ENCODE peak calls at places on chromosome 7, in ten cellular contexts. One of them, this sample, is unnamed.

GRCh38 chr7:81887098-81887497 is 117.3 kb upstream of the HGF start:
- DNase-seq in PC-9: no peak
- DNase-seq in cardiac muscle cell: peak
- DNase-seq in AG04450: no peak
- DNase-seq in transverse colon: no peak
- DNase-seq in sigmoid colon: no peak
- DNase-seq in mammary epithelial cell: no peak
- DNase-seq in spleen: no peak
- DNase-seq in psoas muscle: no peak
- DNase-seq in hepatocyte: no peak
- DNase-seq in this sample: no peak

GRCh38 chr7:129150199-129150996 is 5.9 kb downstream of the TSPAN33 start:
- DNase-seq in sigmoid colon: no peak
- DNase-seq in psoas muscle: no peak
- DNase-seq in PC-9: no peak
- DNase-seq in hepatocyte: no peak
- DNase-seq in AG04450: no peak
- DNase-seq in mammary epithelial cell: no peak
- DNase-seq in cardiac muscle cell: no peak
- DNase-seq in spleen: no peak
- DNase-seq in transverse colon: no peak
- DNase-seq in this sample: no peak

GRCh38 chr7:140696024-140696678 is 357 bp upstream of the NDUFB2 start:
- DNase-seq in transverse colon: peak
- DNase-seq in sigmoid colon: peak
- DNase-seq in cardiac muscle cell: peak
- DNase-seq in psoas muscle: peak
- DNase-seq in mammary epithelial cell: no peak
- DNase-seq in hepatocyte: peak
- DNase-seq in AG04450: peak
- DNase-seq in PC-9: peak
- DNase-seq in spleen: peak
- DNase-seq in this sample: peak

GRCh38 chr7:22333680-22334141 is 23.2 kb downstream of the RAPGEF5 start:
- DNase-seq in mammary epithelial cell: no peak
- DNase-seq in transverse colon: peak
- DNase-seq in cardiac muscle cell: no peak
- DNase-seq in psoas muscle: no peak
- DNase-seq in sigmoid colon: no peak
- DNase-seq in hepatocyte: no peak
- DNase-seq in PC-9: no peak
- DNase-seq in AG04450: no peak
- DNase-seq in spleen: no peak
- DNase-seq in this sample: no peak

GRCh38 chr7:21092923-21093702 is 306.4 kb upstream of the SP8 start:
- DNase-seq in cardiac muscle cell: no peak
- DNase-seq in AG04450: no peak
- DNase-seq in hepatocyte: no peak
- DNase-seq in psoas muscle: no peak
- DNase-seq in transverse colon: peak
- DNase-seq in PC-9: no peak
- DNase-seq in mammary epithelial cell: no peak
- DNase-seq in spleen: no peak
- DNase-seq in sigmoid colon: no peak
- DNase-seq in this sample: no peak

GRCh38 chr7:112202819-112203218 is 3.4 kb downstream of the DOCK4 start:
- DNase-seq in AG04450: no peak
- DNase-seq in cardiac muscle cell: no peak
- DNase-seq in sigmoid colon: peak
- DNase-seq in hepatocyte: peak
- DNase-seq in PC-9: no peak
- DNase-seq in transverse colon: peak
- DNase-seq in psoas muscle: peak
- DNase-seq in mammary epithelial cell: no peak
- DNase-seq in spleen: no peak
- DNase-seq in this sample: peak

GRCh38 chr7:143248781-143249354 is 14.4 kb upstream of the GSTK1 start:
- DNase-seq in spleen: no peak
- DNase-seq in mammary epithelial cell: peak
- DNase-seq in cardiac muscle cell: no peak
- DNase-seq in PC-9: peak
- DNase-seq in transverse colon: peak
- DNase-seq in sigmoid colon: no peak
- DNase-seq in hepatocyte: peak
- DNase-seq in AG04450: no peak
- DNase-seq in psoas muscle: no peak
- DNase-seq in this sample: no peak

GRCh38 chr7:130423636-130424035 is 17.2 kb downstream of the CEP41 start:
- DNase-seq in hepatocyte: no peak
- DNase-seq in PC-9: no peak
- DNase-seq in transverse colon: no peak
- DNase-seq in sigmoid colon: no peak
- DNase-seq in AG04450: no peak
- DNase-seq in cardiac muscle cell: no peak
- DNase-seq in psoas muscle: no peak
- DNase-seq in spleen: no peak
- DNase-seq in mammary epithelial cell: no peak
- DNase-seq in this sample: no peak

GRCh38 chr7:30650455-30650854 is 31.8 kb downstream of the CRHR2 start:
- DNase-seq in PC-9: no peak
- DNase-seq in mammary epithelial cell: no peak
- DNase-seq in AG04450: no peak
- DNase-seq in spleen: no peak
- DNase-seq in hepatocyte: no peak
- DNase-seq in sigmoid colon: peak
- DNase-seq in psoas muscle: no peak
- DNase-seq in cardiac muscle cell: peak
- DNase-seq in transverse colon: no peak
- DNase-seq in this sample: peak
- TF ChIP-seq CTCF in PC-9: no peak
- TF ChIP-seq CTCF in mammary epithelial cell: no peak
- TF ChIP-seq CTCF in AG04450: no peak
- TF ChIP-seq CTCF in spleen: no peak
- TF ChIP-seq CTCF in hepatocyte: no peak
- TF ChIP-seq CTCF in sigmoid colon: no peak
- TF ChIP-seq CTCF in psoas muscle: no peak
- TF ChIP-seq CTCF in cardiac muscle cell: no peak
- TF ChIP-seq CTCF in transverse colon: no peak
- TF ChIP-seq CTCF in this sample: no peak

GRCh38 chr7:100476903-100477870 is 1.8 kb downstream of the TSC22D4 start:
- DNase-seq in PC-9: no peak
- DNase-seq in sigmoid colon: no peak
- DNase-seq in psoas muscle: no peak
- DNase-seq in mammary epithelial cell: no peak
- DNase-seq in hepatocyte: no peak
- DNase-seq in transverse colon: peak
- DNase-seq in spleen: peak
- DNase-seq in cardiac muscle cell: no peak
- DNase-seq in AG04450: no peak
- DNase-seq in this sample: peak

GRCh38 chr7:100475549-100475948 is 3.5 kb downstream of the TSC22D4 start:
- DNase-seq in transverse colon: no peak
- DNase-seq in psoas muscle: peak
- DNase-seq in AG04450: no peak
- DNase-seq in PC-9: no peak
- DNase-seq in spleen: peak
- DNase-seq in sigmoid colon: no peak
- DNase-seq in cardiac muscle cell: peak
- DNase-seq in mammary epithelial cell: no peak
- DNase-seq in hepatocyte: peak
- DNase-seq in this sample: peak

GRCh38 chr7:100478966-100479660 is at the start of gene TSC22D4:
- DNase-seq in cardiac muscle cell: peak
- DNase-seq in hepatocyte: peak
- DNase-seq in AG04450: peak
- DNase-seq in PC-9: peak
- DNase-seq in psoas muscle: peak
- DNase-seq in sigmoid colon: peak
- DNase-seq in spleen: peak
- DNase-seq in transverse colon: peak
- DNase-seq in mammary epithelial cell: peak
- DNase-seq in this sample: peak

GRCh38 chr7:100476108-100476780 is 2.8 kb downstream of the TSC22D4 start:
- DNase-seq in mammary epithelial cell: no peak
- DNase-seq in spleen: peak
- DNase-seq in PC-9: no peak
- DNase-seq in AG04450: no peak
- DNase-seq in hepatocyte: no peak
- DNase-seq in transverse colon: no peak
- DNase-seq in sigmoid colon: no peak
- DNase-seq in psoas muscle: no peak
- DNase-seq in cardiac muscle cell: peak
- DNase-seq in this sample: no peak

DNA sequence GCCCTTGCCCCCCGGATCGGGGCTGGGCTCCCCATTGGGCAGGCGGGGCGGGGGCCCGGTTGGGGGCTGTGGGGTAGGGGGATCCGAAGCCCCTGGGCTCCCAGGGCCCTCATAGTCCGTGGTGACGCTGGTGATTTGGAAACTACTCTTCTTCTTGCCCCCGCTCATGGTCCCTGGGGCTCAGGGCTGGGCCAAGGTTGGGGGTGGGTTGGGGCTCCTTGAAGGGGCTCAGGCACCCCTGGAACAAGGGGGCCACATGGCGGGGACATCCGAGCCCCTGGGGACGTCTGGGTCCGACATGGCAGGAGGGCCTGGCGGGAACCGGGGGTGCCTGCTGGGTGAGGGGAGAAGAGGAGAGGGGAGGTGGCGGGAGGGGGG is 1.2 kb downstream of the TSC22D4 start:
- DNase-seq in psoas muscle: peak
- DNase-seq in cardiac muscle cell: no peak
- DNase-seq in PC-9: no peak
- DNase-seq in hepatocyte: no peak
- DNase-seq in mammary epithelial cell: no peak
- DNase-seq in sigmoid colon: no peak
- DNase-seq in spleen: no peak
- DNase-seq in AG04450: no peak
- DNase-seq in transverse colon: no peak
- DNase-seq in this sample: peak
- H3K27ac ChIP-seq in psoas muscle: peak
- H3K27ac ChIP-seq in cardiac muscle cell: peak
- H3K27ac ChIP-seq in PC-9: no peak
- H3K27ac ChIP-seq in hepatocyte: peak
- H3K27ac ChIP-seq in mammary epithelial cell: no peak
- H3K27ac ChIP-seq in sigmoid colon: peak
- H3K27ac ChIP-seq in spleen: peak
- H3K27ac ChIP-seq in AG04450: no peak
- H3K27ac ChIP-seq in transverse colon: peak
- H3K27ac ChIP-seq in this sample: peak

GRCh38 chr7:37448637-37449331 is at the start of gene ELMO1:
- DNase-seq in AG04450: no peak
- DNase-seq in sigmoid colon: peak
- DNase-seq in hepatocyte: peak
- DNase-seq in spleen: peak
- DNase-seq in cardiac muscle cell: peak
- DNase-seq in mammary epithelial cell: peak
- DNase-seq in transverse colon: peak
- DNase-seq in PC-9: no peak
- DNase-seq in psoas muscle: peak
- DNase-seq in this sample: peak

GRCh38 chr7:37446371-37446770 is 2.3 kb downstream of the ELMO1 start:
- DNase-seq in hepatocyte: peak
- DNase-seq in sigmoid colon: no peak
- DNase-seq in psoas muscle: no peak
- DNase-seq in cardiac muscle cell: no peak
- DNase-seq in transverse colon: no peak
- DNase-seq in PC-9: no peak
- DNase-seq in spleen: no peak
- DNase-seq in AG04450: no peak
- DNase-seq in mammary epithelial cell: no peak
- DNase-seq in this sample: no peak

GRCh38 chr7:37450035-37450434 is 1.4 kb upstream of the ELMO1 start:
- DNase-seq in AG04450: no peak
- DNase-seq in sigmoid colon: no peak
- DNase-seq in psoas muscle: no peak
- DNase-seq in PC-9: no peak
- DNase-seq in cardiac muscle cell: no peak
- DNase-seq in spleen: no peak
- DNase-seq in mammary epithelial cell: no peak
- DNase-seq in hepatocyte: no peak
- DNase-seq in transverse colon: no peak
- DNase-seq in this sample: no peak

GRCh38 chr7:37449621-37450020 is 957 bp upstream of the ELMO1 start:
- DNase-seq in spleen: no peak
- DNase-seq in AG04450: no peak
- DNase-seq in mammary epithelial cell: no peak
- DNase-seq in cardiac muscle cell: no peak
- DNase-seq in hepatocyte: no peak
- DNase-seq in transverse colon: no peak
- DNase-seq in psoas muscle: no peak
- DNase-seq in PC-9: no peak
- DNase-seq in sigmoid colon: no peak
- DNase-seq in this sample: no peak

DNA sequence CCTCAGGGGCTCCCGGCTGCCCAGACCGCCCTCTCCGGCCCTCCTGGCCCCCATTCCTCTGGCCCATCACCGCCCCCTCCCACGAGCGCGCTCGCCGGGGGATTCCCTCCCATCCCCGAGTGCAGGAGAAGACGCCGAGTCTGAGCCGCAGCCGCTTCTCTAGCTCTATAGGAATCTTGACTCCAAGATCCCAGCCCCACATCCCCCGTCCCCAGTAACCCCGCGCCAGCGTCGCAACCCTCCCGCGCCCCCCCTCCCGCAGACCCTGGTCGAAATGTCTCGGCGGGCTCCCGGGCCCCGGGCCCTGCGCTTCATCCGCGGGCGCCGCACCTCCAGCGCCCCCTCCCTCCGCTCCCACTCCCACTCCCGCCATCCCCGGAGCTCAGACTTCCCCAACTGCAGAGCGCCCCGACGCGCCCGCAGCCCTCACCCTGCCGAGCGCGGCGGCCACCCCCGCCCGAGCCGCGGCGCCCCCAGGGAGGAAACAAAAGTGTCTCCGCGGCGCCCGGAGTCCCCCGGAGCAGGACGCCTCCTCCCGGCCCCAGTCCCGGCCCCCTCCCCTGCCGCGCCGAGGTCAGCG is 517 bp downstream of the ELMO1 start:
- DNase-seq in spleen: no peak
- DNase-seq in psoas muscle: no peak
- DNase-seq in transverse colon: peak
- DNase-seq in hepatocyte: no peak
- DNase-seq in PC-9: no peak
- DNase-seq in mammary epithelial cell: no peak
- DNase-seq in cardiac muscle cell: peak
- DNase-seq in AG04450: no peak
- DNase-seq in sigmoid colon: peak
- DNase-seq in this sample: peak
- TF ChIP-seq CTCF in spleen: no peak
- TF ChIP-seq CTCF in psoas muscle: no peak
- TF ChIP-seq CTCF in transverse colon: no peak
- TF ChIP-seq CTCF in hepatocyte: no peak
- TF ChIP-seq CTCF in PC-9: no peak
- TF ChIP-seq CTCF in mammary epithelial cell: no peak
- TF ChIP-seq CTCF in cardiac muscle cell: no peak
- TF ChIP-seq CTCF in AG04450: no peak
- TF ChIP-seq CTCF in sigmoid colon: no peak
- TF ChIP-seq CTCF in this sample: no peak

DNA sequence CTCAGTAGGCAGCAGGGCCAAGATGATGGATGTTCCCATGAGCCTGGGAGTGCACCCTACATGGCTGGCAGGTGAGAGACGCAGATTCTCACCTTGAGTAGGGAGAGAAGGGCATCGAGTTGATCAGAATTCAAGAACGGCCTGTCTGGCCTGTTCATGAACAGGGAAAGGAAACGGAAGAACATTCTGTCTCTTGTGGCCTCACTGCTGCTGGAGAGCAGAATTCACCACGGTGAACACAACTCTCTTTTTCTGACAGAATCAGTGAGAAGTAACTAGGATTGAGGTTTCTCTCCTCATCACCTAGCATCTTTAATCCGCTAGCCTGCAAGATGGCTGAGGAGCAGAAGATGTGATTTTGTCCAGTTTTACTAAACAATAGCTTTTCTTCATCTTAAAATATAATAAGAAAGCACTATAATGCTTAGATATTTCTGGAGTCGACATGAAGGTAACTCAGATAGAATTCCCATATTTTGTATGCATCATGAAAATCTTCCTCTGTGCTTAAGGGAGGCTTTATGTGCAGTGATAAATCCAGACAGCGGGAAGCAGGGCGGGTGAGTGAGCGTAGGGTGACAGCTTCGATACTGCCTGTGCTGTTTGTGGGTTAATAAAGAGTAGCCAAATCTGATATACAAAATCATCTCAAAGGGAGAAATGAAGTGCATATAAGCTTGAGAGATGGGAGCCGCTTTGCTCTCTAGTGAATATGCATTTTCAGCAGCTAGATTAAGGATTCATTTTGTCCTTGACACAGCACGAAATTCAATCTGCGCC is 118.4 kb downstream of the AOAH start:
- DNase-seq in AG04450: no peak
- DNase-seq in mammary epithelial cell: no peak
- DNase-seq in cardiac muscle cell: no peak
- DNase-seq in transverse colon: no peak
- DNase-seq in psoas muscle: no peak
- DNase-seq in hepatocyte: no peak
- DNase-seq in spleen: no peak
- DNase-seq in PC-9: no peak
- DNase-seq in sigmoid colon: no peak
- DNase-seq in this sample: no peak
- H3K27ac ChIP-seq in AG04450: no peak
- H3K27ac ChIP-seq in mammary epithelial cell: peak
- H3K27ac ChIP-seq in cardiac muscle cell: no peak
- H3K27ac ChIP-seq in transverse colon: no peak
- H3K27ac ChIP-seq in psoas muscle: no peak
- H3K27ac ChIP-seq in hepatocyte: peak
- H3K27ac ChIP-seq in spleen: no peak
- H3K27ac ChIP-seq in PC-9: no peak
- H3K27ac ChIP-seq in sigmoid colon: no peak
- H3K27ac ChIP-seq in this sample: no peak

This sample was measured in kidney.